ENCODE peak calls at places on chromosomes 1 and 21, in eight cellular contexts. Q, F, N, B, Z, V, W and D are unnamed samples. For H3K27me3 and H3K4me1, the result is how much of the 10 kb centered on the place peaks cover.

GRCh38 chr1:223639333-223639749 is 26.2 kb downstream of the CAPN8 start:
- DNase-seq in V (no peak), W (no peak), N (no peak), Q (no peak), B (no peak), Z (no peak), F (no peak), D (no peak)

GRCh38 chr1:170562644-170563338 is 30.8 kb downstream of the GORAB start:
- DNase-seq in V (peak), W (no peak), Z (no peak), B (no peak), Q (peak), N (peak), F (peak), D (no peak)

GRCh38 chr1:7536891-7537591 is 234.1 kb upstream of the VAMP3 start:
- DNase-seq in F (no peak), N (peak), Z (peak), B (no peak), Q (peak), V (peak), W (no peak), D (peak)

GRCh38 chr1:21907737-21908136 is 29.4 kb downstream of the HSPG2 start:
- DNase-seq in B (no peak), V (no peak), W (no peak), N (no peak), Z (no peak), Q (no peak), F (no peak), D (no peak)

GRCh38 chr21:39852021-39852721 is 15.1 kb upstream of the PCP4 start:
- DNase-seq in Q (no peak), Z (no peak), V (no peak), W (no peak), N (no peak), F (no peak), B (no peak), D (no peak)

GRCh38 chr21:25313891-25314646 is 293.2 kb downstream of the MRPL39 start:
- DNase-seq in Z (no peak), B (no peak), Q (no peak), V (no peak), N (no peak), W (no peak), F (no peak), D (no peak)

GRCh38 chr21:23936224-23936623 is 1671.1 kb downstream of the MRPL39 start:
- DNase-seq in B (no peak), Q (no peak), Z (no peak), F (peak), N (no peak), W (no peak), V (no peak), D (no peak)

GRCh38 chr1:178055779-178056471 is 38.0 kb upstream of the RASAL2 start:
- DNase-seq in Z (no peak), B (no peak), Q (peak), F (no peak), W (no peak), N (no peak), V (peak), D (peak)

GRCh38 chr1:53807916-53808315 is 30.2 kb downstream of the NDC1 start:
- DNase-seq in Q (no peak), N (no peak), F (no peak), W (no peak), Z (no peak), V (no peak), B (no peak), D (no peak)

GRCh38 chr21:37060296-37060695 is 12.6 kb downstream of the PIGP start:
- DNase-seq in F (peak), N (no peak), W (no peak), V (no peak), B (no peak), Z (no peak), Q (peak), D (peak)

GRCh38 chr1:164712131-164713031 is 153.4 kb downstream of the PBX1 start:
- DNase-seq in Q (peak), W (no peak), B (no peak), Z (no peak), V (no peak), F (peak), N (no peak), D (no peak)

GRCh38 chr1:12441414-12442105 is 176.4 kb downstream of the DHRS3 start:
- DNase-seq in Z (no peak), N (no peak), B (no peak), Q (no peak), V (no peak), F (no peak), W (no peak), D (no peak)

GRCh38 chr1:160830321-160831153 is 32.1 kb downstream of the CD244 start:
- DNase-seq in N (no peak), Q (peak), Z (peak), B (no peak), V (peak), F (peak), W (peak), D (peak)

GRCh38 chr1:80076469-80076868 is 1069.9 kb upstream of the ADGRL4 start:
- DNase-seq in V (no peak), F (no peak), Q (no peak), Z (no peak), N (no peak), W (no peak), B (no peak), D (no peak)

GRCh38 chr1:118978914-118979701 is 9.0 kb downstream of the TBX15 start:
- DNase-seq in Q (no peak), V (no peak), F (no peak), N (no peak), Z (no peak), W (no peak), B (no peak), D (no peak)

GRCh38 chr1:185215911-185216310 is 58.9 kb downstream of the SWT1 start:
- DNase-seq in Z (no peak), N (no peak), B (no peak), V (no peak), Q (no peak), W (no peak), F (no peak), D (no peak)

GRCh38 chr1:35448344-35448801 is 108.8 kb downstream of the KIAA0319L start:
- DNase-seq in Z (no peak), W (no peak), B (no peak), N (no peak), F (peak), Q (no peak), V (no peak), D (peak)

GRCh38 chr21:38489729-38490128 is 8.5 kb downstream of the ERG start:
- DNase-seq in B (no peak), F (no peak), V (no peak), Q (no peak), N (no peak), W (no peak), Z (no peak), D (no peak)

GRCh38 chr1:83836543-83836942 is 162.4 kb downstream of the TTLL7 start:
- DNase-seq in Q (no peak), V (no peak), N (no peak), Z (no peak), F (no peak), B (no peak), W (no peak), D (no peak)

GRCh38 chr1:210250665-210250997 is 18.0 kb downstream of the SERTAD4 start:
- DNase-seq in N (no peak), Z (no peak), F (no peak), B (no peak), W (no peak), V (no peak), Q (peak), D (peak)

DNA sequence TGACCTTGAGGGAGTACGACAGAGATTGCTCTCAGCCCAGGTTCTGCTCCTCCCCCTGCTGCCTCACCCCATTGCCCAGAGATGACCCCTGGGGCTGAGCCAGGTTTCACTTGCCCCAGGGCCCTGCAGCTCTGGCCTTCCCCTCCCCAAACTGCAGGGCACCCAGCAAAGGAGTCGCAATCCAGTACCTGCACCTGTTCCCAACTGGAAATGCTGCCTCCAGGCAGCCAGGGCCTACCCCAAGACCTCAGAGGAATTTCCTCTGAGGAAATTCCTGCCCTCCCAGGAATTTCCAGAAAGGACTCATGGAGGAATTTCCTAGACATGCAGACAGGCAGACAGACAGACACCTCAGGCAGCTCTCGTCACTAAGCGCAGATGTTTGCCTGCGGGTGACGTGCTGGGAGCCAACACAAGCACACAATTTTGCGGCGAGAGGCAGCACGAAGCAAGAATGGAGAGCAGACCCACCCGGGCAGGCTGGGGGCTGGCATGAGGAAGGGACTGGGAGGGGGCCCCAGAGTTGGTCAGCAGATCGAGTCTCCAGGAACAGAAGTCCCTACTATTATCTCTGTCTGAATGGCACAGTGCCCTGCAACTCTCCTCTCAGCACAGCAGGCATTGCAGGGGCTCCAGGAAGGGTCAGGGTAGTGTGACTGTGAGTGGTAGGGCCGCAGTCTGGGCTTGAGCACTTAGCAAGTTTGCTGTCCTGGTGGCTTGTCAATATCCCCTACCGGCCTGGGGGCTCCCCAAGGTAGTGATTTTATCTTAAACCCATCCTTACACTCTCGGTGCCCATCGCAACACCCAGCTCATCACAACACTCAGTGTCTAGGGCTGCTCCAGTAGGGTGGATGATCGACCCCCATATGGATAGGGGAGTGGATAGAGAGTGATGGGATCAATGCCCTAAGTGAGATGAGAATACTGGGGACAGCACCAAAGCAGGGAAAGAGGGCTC is 2.9 kb upstream of the EFNA1 start:
- DNase-seq in F (no peak), W (no peak), Q (no peak), Z (no peak), V (peak), N (no peak), B (no peak), D (no peak)
- H3K27me3 ChIP-seq in F (under half), W (under half), Q (under half), Z (under half), V (under half), N (under half), B (under half), D (half or more)

GRCh38 chr1:28378906-28379305 is 9.4 kb downstream of the PHACTR4 start:
- DNase-seq in F (no peak), Z (no peak), W (no peak), B (no peak), Q (no peak), N (no peak), V (no peak), D (no peak)

GRCh38 chr1:28370220-28371010 is 875 bp downstream of the PHACTR4 start:
- DNase-seq in F (no peak), B (no peak), Q (no peak), Z (peak), V (no peak), W (no peak), N (no peak), D (no peak)

GRCh38 chr1:28371011-28371378 is 1.5 kb downstream of the PHACTR4 start:
- DNase-seq in Z (no peak), V (no peak), Q (no peak), W (no peak), F (no peak), B (no peak), N (no peak), D (no peak)

GRCh38 chr1:28369518-28370219 is at the start of gene PHACTR4:
- DNase-seq in V (peak), N (peak), F (peak), Q (peak), W (peak), Z (peak), B (peak), D (peak)

GRCh38 chr1:28374297-28374696 is 4.8 kb downstream of the PHACTR4 start:
- DNase-seq in F (no peak), Q (no peak), B (no peak), N (no peak), V (no peak), W (no peak), Z (no peak), D (no peak)
- H3K4me1 ChIP-seq in F (under half), Q (under half), B (under half), N (under half), V (under half), W (under half), Z (under half), D (under half)

GRCh38 chr1:228141871-228142615 is 2.0 kb downstream of the GUK1 start:
- DNase-seq in N (no peak), Z (no peak), F (no peak), B (no peak), Q (peak), V (no peak), W (peak), D (peak)

GRCh38 chr1:228140724-228141081 is 624 bp downstream of the GUK1 start:
- DNase-seq in W (no peak), V (no peak), N (no peak), Z (no peak), B (no peak), F (peak), Q (no peak), D (peak)

GRCh38 chr1:228141082-228141870 is 1.2 kb downstream of the GUK1 start:
- DNase-seq in W (no peak), Z (peak), V (peak), F (peak), N (peak), B (no peak), Q (peak), D (peak)

GRCh38 chr1:228139406-228139930 is 611 bp upstream of the GUK1 start:
- DNase-seq in F (no peak), V (no peak), Z (no peak), Q (no peak), B (no peak), W (no peak), N (no peak), D (no peak)

GRCh38 chr1:228139931-228140723 is at the start of gene GUK1:
- DNase-seq in N (peak), Z (peak), W (peak), V (peak), Q (peak), F (peak), B (peak), D (peak)
- TF ChIP-seq CTCF in N (peak), Z (no peak), W (no peak), V (peak), Q (peak), F (peak), B (peak), D (no peak)

GRCh38 chr21:42609806-42610205 is 43.6 kb upstream of the PDE9A start:
- DNase-seq in V (no peak), B (no peak), W (no peak), Z (no peak), N (no peak), F (no peak), Q (no peak), D (no peak)
- H3K27me3 ChIP-seq in V (under half), B (under half), W (under half), Z (under half), N (under half), F (under half), Q (under half), D (under half)

GRCh38 chr1:113804421-113805255 is 7.6 kb downstream of the RSBN1 start:
- DNase-seq in V (no peak), F (no peak), N (no peak), Z (no peak), W (no peak), Q (no peak), B (no peak), D (no peak)
- H3K4me1 ChIP-seq in V (half or more), F (under half), N (half or more), Z (under half), W (half or more), Q (under half), B (under half), D (half or more)

GRCh38 chr1:14345925-14346550 is 252.4 kb upstream of the KAZN start:
- DNase-seq in Z (no peak), B (no peak), F (no peak), V (no peak), N (no peak), W (no peak), Q (no peak), D (no peak)
- TF ChIP-seq CTCF in Z (no peak), B (no peak), F (no peak), V (no peak), N (no peak), W (no peak), Q (no peak), D (no peak)